ENCODE peak calls at places on chromosomes 6 and 20, in seven cellular contexts. J is mesendoderm, K is neuronal stem cell, H is H9, S is IMR-90, P is H1, R is mesenchymal stem cell. M is an unnamed sample. For H3K79me1, the result is how much of the 10 kb centered on the place peaks cover.

GRCh38 chr6:7728855-7729590 is 3.1 kb downstream of the BMP6 start:
- DNase-seq in P (no peak), K (no peak), S (no peak), J (peak), R (no peak), H (peak), M (no peak)

GRCh38 chr6:111258615-111259088 is 171.3 kb downstream of the SLC16A10 start:
- DNase-seq in H (no peak), P (no peak), S (no peak), R (no peak), K (no peak), J (no peak), M (no peak)

GRCh38 chr6:43801489-43802181 is 31.6 kb downstream of the VEGFA start:
- DNase-seq in S (no peak), J (no peak), P (no peak), R (no peak), K (no peak), H (no peak), M (no peak)

GRCh38 chr6:28311139-28311823 is 24.7 kb downstream of the ZSCAN31 start:
- DNase-seq in J (no peak), S (no peak), P (no peak), H (no peak), R (no peak), K (no peak), M (no peak)

GRCh38 chr20:57425150-57426013 is 34.2 kb downstream of the RBM38 start:
- DNase-seq in P (no peak), R (no peak), H (peak), K (no peak), S (peak), J (peak), M (no peak)

GRCh38 chr6:73679009-73679408 is 17.0 kb upstream of the CD109 start:
- DNase-seq in S (no peak), K (no peak), R (no peak), J (no peak), H (no peak), P (no peak), M (no peak)

GRCh38 chr6:163367388-163368183 is 46.9 kb upstream of the QKI start:
- DNase-seq in J (no peak), K (no peak), H (no peak), P (no peak), R (no peak), S (no peak), M (no peak)

GRCh38 chr6:111804627-111805235 is 68.5 kb downstream of the FYN start:
- DNase-seq in R (peak), J (no peak), H (no peak), K (no peak), S (peak), P (no peak), M (peak)

GRCh38 chr6:80454197-80454596 is 347.7 kb downstream of the BCKDHB start:
- DNase-seq in P (no peak), K (no peak), J (no peak), H (no peak), R (peak), S (peak), M (peak)

GRCh38 chr20:62558779-62559178 is 83.0 kb upstream of the GATA5 start:
- DNase-seq in J (no peak), S (no peak), H (no peak), R (no peak), P (no peak), K (no peak), M (no peak)

GRCh38 chr6:19413323-19413722 is 423.8 kb upstream of the ID4 start:
- DNase-seq in S (peak), P (no peak), H (no peak), R (no peak), K (no peak), J (no peak), M (no peak)

GRCh38 chr6:87745966-87746721 is 44.1 kb upstream of the AKIRIN2 start:
- DNase-seq in H (no peak), K (no peak), J (no peak), P (no peak), R (no peak), S (no peak), M (no peak)

GRCh38 chr20:61536671-61537070 is 284.6 kb downstream of the CDH4 start:
- DNase-seq in K (no peak), H (no peak), R (no peak), P (no peak), J (no peak), S (no peak), M (no peak)

GRCh38 chr20:32358883-32359632 is 927 bp downstream of the ASXL1 start:
- DNase-seq in J (peak), S (peak), P (peak), K (peak), H (peak), R (peak), M (peak)

GRCh38 chr20:2751347-2751867 is 49.0 kb downstream of the CPXM1 start:
- DNase-seq in P (peak), K (no peak), S (no peak), R (no peak), J (no peak), H (no peak), M (no peak)

GRCh38 chr6:48535569-48535968 is 424.6 kb upstream of the PTCHD4 start:
- DNase-seq in S (peak), P (no peak), R (peak), H (no peak), K (peak), J (peak), M (no peak)

GRCh38 chr6:163711615-163712568 is 297.4 kb downstream of the QKI start:
- DNase-seq in R (no peak), K (no peak), P (no peak), H (peak), J (peak), S (no peak), M (no peak)

GRCh38 chr6:104483225-104483834 is 376.4 kb downstream of the HACE1 start:
- DNase-seq in K (no peak), R (peak), S (no peak), P (no peak), J (peak), H (no peak), M (no peak)

GRCh38 chr6:119467478-119468081 is 118.0 kb upstream of the MAN1A1 start:
- DNase-seq in S (peak), K (no peak), H (no peak), J (no peak), R (peak), P (no peak), M (no peak)

GRCh38 chr6:54493138-54493537 is 184.9 kb downstream of the TINAG start:
- DNase-seq in S (peak), K (no peak), H (no peak), J (peak), R (peak), P (no peak), M (no peak)

GRCh38 chr6:136095961-136096360 is 154.2 kb downstream of the MTFR2 start:
- DNase-seq in P (no peak), J (no peak), H (no peak), S (no peak), R (no peak), K (no peak), M (no peak)

GRCh38 chr6:32154514-32155161 is 697 bp downstream of the PPT2 start:
- DNase-seq in H (peak), P (peak), S (peak), K (no peak), R (peak), J (peak), M (peak)

GRCh38 chr6:166541876-166542579 is 44.5 kb downstream of the RAMACL start:
- DNase-seq in P (no peak), R (no peak), J (no peak), S (peak), H (no peak), K (no peak), M (no peak)

GRCh38 chr6:168303982-168304751 is 15.4 kb downstream of the DACT2 start:
- DNase-seq in P (no peak), J (no peak), H (no peak), S (no peak), K (no peak), R (no peak), M (no peak)

GRCh38 chr6:112501705-112502104 is 154.6 kb downstream of the RFPL4B start:
- DNase-seq in R (peak), K (peak), S (peak), H (no peak), P (no peak), J (peak), M (no peak)

GRCh38 chr6:37052027-37052628 is 46.7 kb downstream of the FGD2 start:
- DNase-seq in S (no peak), K (no peak), J (peak), P (peak), R (no peak), H (peak), M (no peak)

GRCh38 chr6:117138407-117138806 is 127.0 kb upstream of the VGLL2 start:
- DNase-seq in S (no peak), H (no peak), P (no peak), K (no peak), R (no peak), J (no peak), M (no peak)

GRCh38 chr20:36122931-36123288 is 31.6 kb upstream of the EPB41L1 start:
- DNase-seq in J (no peak), P (no peak), H (no peak), R (no peak), S (no peak), K (no peak), M (no peak)
- H3K79me1 ChIP-seq in J (under half), P (under half), H (under half), R (under half), S (under half), K (under half), M (under half)

GRCh38 chr6:12987783-12988182 is 271.2 kb downstream of the PHACTR1 start:
- DNase-seq in P (no peak), K (no peak), S (no peak), H (no peak), R (no peak), J (no peak), M (no peak)
- H3K79me1 ChIP-seq in P (under half), K (under half), S (under half), H (under half), R (under half), J (under half), M (under half)

DNA sequence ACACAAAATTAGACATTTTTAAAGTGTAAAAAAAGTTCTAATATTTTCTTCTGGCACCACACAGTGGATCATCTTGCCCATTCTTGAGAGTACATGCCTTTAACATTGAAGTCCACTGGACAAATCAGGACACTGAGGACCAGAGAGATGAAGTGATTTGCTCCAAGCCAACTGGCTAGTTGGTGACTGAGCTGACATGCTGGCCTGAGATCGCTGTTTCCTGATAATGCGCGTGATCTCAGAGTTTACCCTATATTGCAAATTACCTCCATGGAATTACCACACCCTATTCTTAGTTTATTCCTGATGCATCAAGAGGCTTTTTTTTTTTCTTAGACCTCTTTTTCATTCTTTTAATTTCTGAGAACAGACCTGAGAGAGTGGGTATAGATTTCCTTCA is 432.8 kb downstream of the CD83 start:
- DNase-seq in J (no peak), K (no peak), R (no peak), S (no peak), H (no peak), P (no peak), M (peak)
- H3K79me1 ChIP-seq in J (under half), K (under half), R (under half), S (under half), H (under half), P (under half), M (under half)

GRCh38 chr6:56347526-56347925 is 100.1 kb upstream of the COL21A1 start:
- DNase-seq in R (no peak), K (no peak), J (no peak), H (no peak), P (no peak), S (peak), M (no peak)

GRCh38 chr6:56346958-56347357 is 99.6 kb upstream of the COL21A1 start:
- DNase-seq in K (no peak), H (no peak), R (no peak), S (no peak), J (peak), P (no peak), M (no peak)

GRCh38 chr6:56345539-56346090 is 98.2 kb upstream of the COL21A1 start:
- DNase-seq in S (no peak), K (no peak), H (no peak), P (no peak), R (no peak), J (no peak), M (no peak)

GRCh38 chr6:56339524-56339923 is 92.1 kb upstream of the COL21A1 start:
- DNase-seq in R (no peak), H (no peak), P (no peak), S (peak), K (no peak), J (no peak), M (no peak)

DNA sequence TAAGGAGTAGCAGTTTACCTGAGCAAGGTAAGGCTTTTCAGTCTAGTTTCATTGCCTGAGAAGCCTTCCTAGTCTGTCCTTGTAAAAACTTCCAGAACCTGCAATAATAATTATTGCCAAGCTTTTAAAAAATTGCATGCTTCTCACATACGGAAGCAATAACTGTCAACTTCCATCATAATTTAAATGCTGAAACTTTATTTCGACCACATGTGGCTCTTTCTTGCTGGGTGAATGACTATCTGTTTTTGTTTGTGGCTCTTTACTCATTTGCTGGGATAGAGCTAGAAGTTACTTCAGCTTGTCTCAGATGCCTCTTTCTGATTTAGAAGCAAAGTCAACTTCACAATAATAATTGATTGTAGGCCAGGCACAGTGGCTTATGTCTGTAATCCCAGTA is 95.9 kb upstream of the COL21A1 start:
- DNase-seq in P (no peak), K (no peak), R (no peak), S (no peak), H (no peak), J (no peak), M (no peak)
- H3K79me1 ChIP-seq in P (under half), K (under half), R (under half), S (under half), H (under half), J (under half), M (under half)

GRCh38 chr6:38543022-38543421 is 96.7 kb downstream of the BTBD9 start:
- DNase-seq in P (no peak), H (no peak), J (no peak), S (no peak), R (no peak), K (no peak), M (no peak)

GRCh38 chr6:38542031-38542430 is 97.7 kb downstream of the BTBD9 start:
- DNase-seq in P (no peak), S (peak), R (peak), J (no peak), H (no peak), K (no peak), M (no peak)
- H3K79me1 ChIP-seq in P (under half), S (under half), R (under half), J (under half), H (under half), K (under half), M (under half)

DNA sequence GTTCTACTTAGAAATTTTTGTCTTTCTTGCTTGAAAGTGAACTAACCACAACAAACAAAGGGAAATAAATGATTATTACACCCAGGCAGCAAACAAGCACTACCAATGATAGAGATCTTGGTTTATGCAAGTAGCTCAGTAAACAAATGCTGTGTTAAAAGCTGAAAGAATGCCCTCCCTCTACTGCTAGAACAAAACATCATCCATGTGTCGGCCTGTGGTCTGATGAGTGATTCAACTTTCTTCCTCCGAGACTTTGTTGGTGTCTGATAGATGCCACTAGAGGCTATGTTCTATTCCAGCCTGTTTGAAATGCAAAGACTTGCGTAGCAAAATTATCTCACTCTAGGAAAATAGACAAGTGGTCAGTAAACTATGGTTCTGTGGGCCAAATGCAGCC is 544.9 kb upstream of the BTBD3 start:
- DNase-seq in P (no peak), K (no peak), S (no peak), J (peak), H (no peak), R (peak), M (no peak)
- H3K79me1 ChIP-seq in P (under half), K (under half), S (under half), J (under half), H (under half), R (under half), M (under half)

GRCh38 chr6:20851795-20852194 is 317.5 kb downstream of the CDKAL1 start:
- DNase-seq in S (no peak), J (no peak), H (no peak), R (no peak), P (no peak), K (no peak), M (no peak)
- H3K79me1 ChIP-seq in S (under half), J (under half), H (under half), R (under half), P (under half), K (under half), M (under half)

GRCh38 chr20:6636209-6637159 is 131.0 kb upstream of the BMP2 start:
- DNase-seq in S (peak), J (peak), K (peak), H (no peak), P (no peak), R (peak), M (peak)
- H3K79me1 ChIP-seq in S (under half), J (under half), K (under half), H (under half), P (under half), R (under half), M (under half)

DNA sequence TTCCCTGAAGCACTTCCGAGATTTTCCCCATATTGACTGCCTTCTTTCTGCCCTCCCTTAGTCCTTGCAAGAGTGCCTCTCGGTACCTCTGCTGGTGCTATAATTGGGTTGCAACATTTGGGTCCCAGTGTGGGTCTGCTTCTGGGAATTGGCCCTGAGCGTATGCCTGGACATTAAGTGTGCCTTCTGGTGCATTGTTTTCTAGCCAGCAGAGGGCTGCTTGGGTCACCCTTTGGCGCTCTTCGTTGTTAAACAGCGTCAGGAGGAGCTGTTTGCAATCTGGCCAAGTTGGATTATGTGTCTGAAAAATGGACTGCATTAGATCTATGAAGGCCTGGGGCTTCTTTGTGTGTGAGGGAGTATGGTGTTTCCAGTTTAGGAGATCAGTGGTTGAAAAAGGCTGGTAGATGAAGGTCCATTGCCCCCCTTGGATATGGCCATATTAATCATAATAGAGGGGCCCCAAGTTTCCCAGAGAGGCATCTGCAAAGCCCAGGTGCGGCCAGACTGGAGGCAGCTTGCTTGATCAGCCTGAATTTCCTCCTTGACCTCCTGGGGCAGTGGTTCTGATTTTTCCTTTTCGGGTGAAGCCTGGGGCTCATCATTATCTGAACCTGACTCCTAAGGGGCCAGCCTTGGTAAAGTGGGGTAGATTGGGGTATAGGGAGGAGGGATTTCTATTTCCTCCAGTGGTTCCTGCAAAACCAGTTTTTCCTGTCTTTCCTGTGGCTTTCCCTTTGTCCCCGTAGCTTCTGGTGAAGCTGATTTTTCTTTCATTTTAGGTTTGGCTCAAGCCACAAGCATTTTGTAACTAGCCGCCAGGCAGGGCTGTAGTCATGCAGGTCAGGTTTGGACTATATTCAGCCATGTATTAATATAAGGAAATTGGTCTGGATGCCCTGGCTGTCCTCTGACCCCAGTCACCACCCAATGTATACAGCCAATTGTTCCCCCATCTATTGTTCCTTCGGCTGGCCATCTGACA is 85.4 kb upstream of the GPR6 start:
- DNase-seq in R (no peak), K (no peak), S (no peak), P (peak), J (peak), H (peak), M (peak)
- H3K79me1 ChIP-seq in R (under half), K (under half), S (under half), P (under half), J (under half), H (under half), M (under half)

GRCh38 chr6:143805832-143806281 is 37.3 kb upstream of the LTV1 start:
- DNase-seq in K (no peak), J (no peak), S (peak), H (no peak), P (no peak), R (peak), M (no peak)

GRCh38 chr6:143806282-143807102 is 36.6 kb upstream of the LTV1 start:
- DNase-seq in H (no peak), K (no peak), J (no peak), S (peak), P (no peak), R (peak), M (peak)

GRCh38 chr6:143803769-143804540 is 39.2 kb upstream of the LTV1 start:
- DNase-seq in R (peak), P (no peak), J (peak), H (no peak), S (no peak), K (no peak), M (no peak)

GRCh38 chr6:143804835-143805239 is 38.3 kb upstream of the LTV1 start:
- DNase-seq in K (no peak), S (no peak), P (no peak), H (no peak), J (no peak), R (peak), M (no peak)

DNA sequence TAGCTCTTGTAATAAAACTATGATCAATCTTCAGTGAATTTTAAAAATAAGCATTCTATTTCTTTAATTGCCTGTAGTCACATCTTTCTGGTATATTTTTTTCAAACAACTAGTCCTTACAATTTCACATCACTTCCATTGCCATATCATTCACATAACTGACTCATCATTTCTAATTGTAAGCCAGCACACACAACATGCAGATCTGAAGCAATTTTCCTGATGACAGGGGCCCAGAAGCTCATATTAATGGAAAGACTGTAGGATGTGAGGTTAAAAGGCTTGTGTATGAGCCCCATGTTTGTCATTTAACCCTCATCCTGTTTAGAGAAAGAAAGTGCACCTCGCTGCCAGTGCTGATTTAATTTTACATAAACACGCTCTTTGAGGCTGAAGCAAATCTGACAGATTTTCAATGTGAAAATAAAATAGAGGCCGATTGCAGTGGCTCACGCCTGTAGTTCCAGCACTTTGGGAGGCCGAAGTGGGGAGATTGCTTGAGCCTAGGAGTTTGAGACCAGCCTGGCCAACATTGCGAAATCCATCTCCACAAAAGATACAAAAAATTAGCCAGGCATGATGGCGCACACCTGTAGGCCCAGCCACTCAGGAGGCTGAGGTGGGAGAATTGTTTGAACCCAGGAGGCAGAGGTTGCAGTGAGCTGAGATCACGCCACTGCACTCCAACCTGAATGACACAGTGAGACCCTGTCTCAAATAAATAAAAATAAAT is 40.1 kb upstream of the LTV1 start:
- DNase-seq in S (peak), K (no peak), H (no peak), J (no peak), P (no peak), R (peak), M (no peak)
- H3K79me1 ChIP-seq in S (under half), K (under half), H (under half), J (under half), P (under half), R (under half), M (under half)

M was measured in trophoblast cell.